ENCODE peak calls at places on chromosomes 7 and 10, in seven cellular contexts. One of them, this sample, is unnamed.

GRCh38 chr10:49055231-49055850 is 60.0 kb downstream of the VSTM4 start:
- DNase-seq in esophagus squamous epithelium: no peak
- DNase-seq in fibroblast of the aortic adventitia: peak; percentile 22
- DNase-seq in GM06990: no peak
- DNase-seq in NB4: no peak
- DNase-seq in suprapubic skin: no peak
- DNase-seq in brain microvascular endothelial cell: no peak
- DNase-seq in this sample: no peak

GRCh38 chr7:121500659-121501058 is 104.6 kb upstream of the FAM3C start:
- DNase-seq in esophagus squamous epithelium: no peak
- DNase-seq in fibroblast of the aortic adventitia: no peak
- DNase-seq in GM06990: no peak
- DNase-seq in NB4: no peak
- DNase-seq in suprapubic skin: no peak
- DNase-seq in brain microvascular endothelial cell: no peak
- DNase-seq in this sample: no peak

GRCh38 chr7:99579956-99580777 is 17.9 kb upstream of the TMEM225B start:
- DNase-seq in esophagus squamous epithelium: no peak
- DNase-seq in fibroblast of the aortic adventitia: peak; percentile 39
- DNase-seq in GM06990: peak; percentile 29
- DNase-seq in NB4: peak; percentile 43
- DNase-seq in suprapubic skin: no peak
- DNase-seq in brain microvascular endothelial cell: no peak
- DNase-seq in this sample: no peak

GRCh38 chr7:924541-925231 is 29.8 kb downstream of the ADAP1 start:
- DNase-seq in esophagus squamous epithelium: no peak
- DNase-seq in fibroblast of the aortic adventitia: no peak
- DNase-seq in GM06990: peak; percentile 86
- DNase-seq in NB4: peak; percentile 76
- DNase-seq in suprapubic skin: peak; percentile 57
- DNase-seq in brain microvascular endothelial cell: peak; percentile 43
- DNase-seq in this sample: no peak

GRCh38 chr10:131444862-131445461 is 133.4 kb upstream of the TCERG1L start:
- DNase-seq in esophagus squamous epithelium: no peak
- DNase-seq in fibroblast of the aortic adventitia: no peak
- DNase-seq in GM06990: no peak
- DNase-seq in NB4: no peak
- DNase-seq in suprapubic skin: no peak
- DNase-seq in brain microvascular endothelial cell: no peak
- DNase-seq in this sample: no peak

GRCh38 chr7:66698652-66699205 is 41.8 kb upstream of the RABGEF1 start:
- DNase-seq in esophagus squamous epithelium: no peak
- DNase-seq in fibroblast of the aortic adventitia: no peak
- DNase-seq in GM06990: no peak
- DNase-seq in NB4: no peak
- DNase-seq in suprapubic skin: no peak
- DNase-seq in brain microvascular endothelial cell: no peak
- DNase-seq in this sample: no peak

GRCh38 chr7:71236488-71237179 is 104.7 kb downstream of the GALNT17 start:
- DNase-seq in esophagus squamous epithelium: no peak
- DNase-seq in fibroblast of the aortic adventitia: no peak
- DNase-seq in GM06990: no peak
- DNase-seq in NB4: no peak
- DNase-seq in suprapubic skin: no peak
- DNase-seq in brain microvascular endothelial cell: no peak
- DNase-seq in this sample: no peak

GRCh38 chr7:117645456-117646181 is 165.8 kb downstream of the CFTR start:
- DNase-seq in esophagus squamous epithelium: no peak
- DNase-seq in fibroblast of the aortic adventitia: peak; percentile 84
- DNase-seq in GM06990: no peak
- DNase-seq in NB4: peak; percentile 60
- DNase-seq in suprapubic skin: no peak
- DNase-seq in brain microvascular endothelial cell: peak; percentile 45
- DNase-seq in this sample: peak; percentile 23

GRCh38 chr10:45461034-45461433 is 87.0 kb downstream of the ALOX5 start:
- DNase-seq in esophagus squamous epithelium: no peak
- DNase-seq in fibroblast of the aortic adventitia: no peak
- DNase-seq in GM06990: peak; percentile 78
- DNase-seq in NB4: peak; percentile 63
- DNase-seq in suprapubic skin: no peak
- DNase-seq in brain microvascular endothelial cell: no peak
- DNase-seq in this sample: no peak

GRCh38 chr10:34813626-34814227 is 1.4 kb downstream of the PARD3 start:
- DNase-seq in esophagus squamous epithelium: no peak
- DNase-seq in fibroblast of the aortic adventitia: peak; percentile 83
- DNase-seq in GM06990: no peak
- DNase-seq in NB4: no peak
- DNase-seq in suprapubic skin: no peak
- DNase-seq in brain microvascular endothelial cell: peak; percentile 45
- DNase-seq in this sample: no peak

GRCh38 chr7:157615101-157615817 is 278.5 kb downstream of the DNAJB6 start:
- DNase-seq in esophagus squamous epithelium: no peak
- DNase-seq in fibroblast of the aortic adventitia: no peak
- DNase-seq in GM06990: no peak
- DNase-seq in NB4: peak; percentile 96
- DNase-seq in suprapubic skin: no peak
- DNase-seq in brain microvascular endothelial cell: no peak
- DNase-seq in this sample: no peak

GRCh38 chr7:149150981-149151380 is 3.7 kb downstream of the ZNF398 start:
- DNase-seq in esophagus squamous epithelium: no peak
- DNase-seq in fibroblast of the aortic adventitia: no peak
- DNase-seq in GM06990: no peak
- DNase-seq in NB4: no peak
- DNase-seq in suprapubic skin: no peak
- DNase-seq in brain microvascular endothelial cell: no peak
- DNase-seq in this sample: no peak

GRCh38 chr7:75823198-75823910 is 9.7 kb upstream of the CCL24 start:
- DNase-seq in esophagus squamous epithelium: no peak
- DNase-seq in fibroblast of the aortic adventitia: no peak
- DNase-seq in GM06990: no peak
- DNase-seq in NB4: no peak
- DNase-seq in suprapubic skin: no peak
- DNase-seq in brain microvascular endothelial cell: no peak
- DNase-seq in this sample: no peak

GRCh38 chr7:139582671-139583155 is 59.2 kb downstream of the CLEC2L start:
- DNase-seq in esophagus squamous epithelium: no peak
- DNase-seq in fibroblast of the aortic adventitia: no peak
- DNase-seq in GM06990: no peak
- DNase-seq in NB4: no peak
- DNase-seq in suprapubic skin: no peak
- DNase-seq in brain microvascular endothelial cell: no peak
- DNase-seq in this sample: no peak

GRCh38 chr10:6581750-6582697 is 1.9 kb upstream of the PRKCQ start:
- DNase-seq in esophagus squamous epithelium: no peak
- DNase-seq in fibroblast of the aortic adventitia: no peak
- DNase-seq in GM06990: no peak
- DNase-seq in NB4: no peak
- DNase-seq in suprapubic skin: no peak
- DNase-seq in brain microvascular endothelial cell: no peak
- DNase-seq in this sample: no peak

GRCh38 chr7:45978010-45978681 is 57.1 kb upstream of the IGFBP3 start:
- DNase-seq in esophagus squamous epithelium: no peak
- DNase-seq in fibroblast of the aortic adventitia: peak; percentile 96
- DNase-seq in GM06990: no peak
- DNase-seq in NB4: peak; percentile 43
- DNase-seq in suprapubic skin: no peak
- DNase-seq in brain microvascular endothelial cell: peak; percentile 98
- DNase-seq in this sample: peak; percentile 99

GRCh38 chr10:78781251-78781913 is 287.4 kb upstream of the ZMIZ1 start:
- DNase-seq in esophagus squamous epithelium: no peak
- DNase-seq in fibroblast of the aortic adventitia: no peak
- DNase-seq in GM06990: no peak
- DNase-seq in NB4: no peak
- DNase-seq in suprapubic skin: no peak
- DNase-seq in brain microvascular endothelial cell: no peak
- DNase-seq in this sample: no peak

GRCh38 chr10:75422913-75423312 is 8.5 kb upstream of the LRMDA start:
- DNase-seq in esophagus squamous epithelium: no peak
- DNase-seq in fibroblast of the aortic adventitia: no peak
- DNase-seq in GM06990: no peak
- DNase-seq in NB4: no peak
- DNase-seq in suprapubic skin: no peak
- DNase-seq in brain microvascular endothelial cell: no peak
- DNase-seq in this sample: no peak

GRCh38 chr10:16105082-16105481 is 244.8 kb upstream of the MINDY3 start:
- DNase-seq in esophagus squamous epithelium: no peak
- DNase-seq in fibroblast of the aortic adventitia: no peak
- DNase-seq in GM06990: no peak
- DNase-seq in NB4: no peak
- DNase-seq in suprapubic skin: no peak
- DNase-seq in brain microvascular endothelial cell: no peak
- DNase-seq in this sample: no peak

GRCh38 chr10:59433720-59434428 is 71.5 kb upstream of the FAM13C start:
- DNase-seq in esophagus squamous epithelium: no peak
- DNase-seq in fibroblast of the aortic adventitia: peak; percentile 23
- DNase-seq in GM06990: no peak
- DNase-seq in NB4: no peak
- DNase-seq in suprapubic skin: no peak
- DNase-seq in brain microvascular endothelial cell: peak; percentile 11
- DNase-seq in this sample: no peak

GRCh38 chr7:12715372-12716133 is 28.1 kb downstream of the ARL4A start:
- DNase-seq in esophagus squamous epithelium: peak; percentile 11
- DNase-seq in fibroblast of the aortic adventitia: peak; percentile 97
- DNase-seq in GM06990: no peak
- DNase-seq in NB4: peak; percentile 99
- DNase-seq in suprapubic skin: peak; percentile 88
- DNase-seq in brain microvascular endothelial cell: peak; percentile 96
- DNase-seq in this sample: peak; percentile 29

GRCh38 chr10:35236739-35237138 is 99.6 kb upstream of the CCNY start:
- DNase-seq in esophagus squamous epithelium: no peak
- DNase-seq in fibroblast of the aortic adventitia: peak; percentile 46
- DNase-seq in GM06990: no peak
- DNase-seq in NB4: no peak
- DNase-seq in suprapubic skin: no peak
- DNase-seq in brain microvascular endothelial cell: peak; percentile 25
- DNase-seq in this sample: no peak

GRCh38 chr7:2529161-2530075 is 9.8 kb downstream of the LFNG start:
- DNase-seq in esophagus squamous epithelium: peak; percentile 67
- DNase-seq in fibroblast of the aortic adventitia: peak; percentile 45
- DNase-seq in GM06990: peak; percentile 59
- DNase-seq in NB4: peak; percentile 96
- DNase-seq in suprapubic skin: no peak
- DNase-seq in brain microvascular endothelial cell: no peak
- DNase-seq in this sample: no peak

GRCh38 chr10:20768849-20769248 is 128.3 kb downstream of the NEBL start:
- DNase-seq in esophagus squamous epithelium: no peak
- DNase-seq in fibroblast of the aortic adventitia: peak; percentile 11
- DNase-seq in GM06990: no peak
- DNase-seq in NB4: peak; percentile 1
- DNase-seq in suprapubic skin: no peak
- DNase-seq in brain microvascular endothelial cell: no peak
- DNase-seq in this sample: no peak

GRCh38 chr10:127578628-127579305 is 29.7 kb downstream of the NPS start:
- DNase-seq in esophagus squamous epithelium: no peak
- DNase-seq in fibroblast of the aortic adventitia: no peak
- DNase-seq in GM06990: no peak
- DNase-seq in NB4: no peak
- DNase-seq in suprapubic skin: no peak
- DNase-seq in brain microvascular endothelial cell: no peak
- DNase-seq in this sample: no peak

GRCh38 chr7:137895301-137896201 is 48.8 kb upstream of the DGKI start:
- DNase-seq in esophagus squamous epithelium: no peak
- DNase-seq in fibroblast of the aortic adventitia: no peak
- DNase-seq in GM06990: peak; percentile 61
- DNase-seq in NB4: no peak
- DNase-seq in suprapubic skin: no peak
- DNase-seq in brain microvascular endothelial cell: no peak
- DNase-seq in this sample: no peak

GRCh38 chr10:132726951-132727350 is 59.0 kb downstream of the NKX6-2 start:
- DNase-seq in esophagus squamous epithelium: no peak
- DNase-seq in fibroblast of the aortic adventitia: no peak
- DNase-seq in GM06990: no peak
- DNase-seq in NB4: no peak
- DNase-seq in suprapubic skin: no peak
- DNase-seq in brain microvascular endothelial cell: no peak
- DNase-seq in this sample: no peak

GRCh38 chr7:103106336-103107070 is 31.6 kb downstream of the ARMC10 start:
- DNase-seq in esophagus squamous epithelium: no peak
- DNase-seq in fibroblast of the aortic adventitia: no peak
- DNase-seq in GM06990: no peak
- DNase-seq in NB4: no peak
- DNase-seq in suprapubic skin: no peak
- DNase-seq in brain microvascular endothelial cell: no peak
- DNase-seq in this sample: no peak

GRCh38 chr10:81297292-81297691 is 577.7 kb upstream of the NRG3 start:
- DNase-seq in esophagus squamous epithelium: no peak
- DNase-seq in fibroblast of the aortic adventitia: no peak
- DNase-seq in GM06990: no peak
- DNase-seq in NB4: no peak
- DNase-seq in suprapubic skin: no peak
- DNase-seq in brain microvascular endothelial cell: no peak
- DNase-seq in this sample: no peak

GRCh38 chr7:14850039-14850438 is 52.5 kb downstream of the DGKB start:
- DNase-seq in esophagus squamous epithelium: no peak
- DNase-seq in fibroblast of the aortic adventitia: no peak
- DNase-seq in GM06990: no peak
- DNase-seq in NB4: peak; percentile 27
- DNase-seq in suprapubic skin: no peak
- DNase-seq in brain microvascular endothelial cell: no peak
- DNase-seq in this sample: no peak

GRCh38 chr7:50226669-50227068 is 77.8 kb upstream of the IKZF1 start:
- DNase-seq in esophagus squamous epithelium: no peak
- DNase-seq in fibroblast of the aortic adventitia: no peak
- DNase-seq in GM06990: no peak
- DNase-seq in NB4: no peak
- DNase-seq in suprapubic skin: no peak
- DNase-seq in brain microvascular endothelial cell: no peak
- DNase-seq in this sample: no peak
- H3K4me3 ChIP-seq in esophagus squamous epithelium: no peak overlapping the region
- H3K4me3 ChIP-seq in fibroblast of the aortic adventitia: no peak overlapping the region
- H3K4me3 ChIP-seq in GM06990: no peak overlapping the region
- H3K4me3 ChIP-seq in NB4: no peak overlapping the region
- H3K4me3 ChIP-seq in suprapubic skin: no peak overlapping the region
- H3K4me3 ChIP-seq in brain microvascular endothelial cell: no peak overlapping the region
- H3K4me3 ChIP-seq in this sample: no peak overlapping the region

GRCh38 chr10:60916025-60916424 is 28.0 kb downstream of the RHOBTB1 start:
- DNase-seq in esophagus squamous epithelium: no peak
- DNase-seq in fibroblast of the aortic adventitia: no peak
- DNase-seq in GM06990: no peak
- DNase-seq in NB4: no peak
- DNase-seq in suprapubic skin: no peak
- DNase-seq in brain microvascular endothelial cell: no peak
- DNase-seq in this sample: no peak
- TF ChIP-seq CTCF in esophagus squamous epithelium: no peak
- TF ChIP-seq CTCF in fibroblast of the aortic adventitia: peak; percentile 17
- TF ChIP-seq CTCF in GM06990: no peak
- TF ChIP-seq CTCF in NB4: no peak
- TF ChIP-seq CTCF in suprapubic skin: no peak
- TF ChIP-seq CTCF in brain microvascular endothelial cell: peak; percentile 44
- TF ChIP-seq CTCF in this sample: no peak

GRCh38 chr10:95333997-95334792 is 43.4 kb upstream of the PDLIM1 start:
- DNase-seq in esophagus squamous epithelium: peak; percentile 19
- DNase-seq in fibroblast of the aortic adventitia: peak; percentile 86
- DNase-seq in GM06990: no peak
- DNase-seq in NB4: no peak
- DNase-seq in suprapubic skin: peak; percentile 76
- DNase-seq in brain microvascular endothelial cell: peak; percentile 95
- DNase-seq in this sample: peak; percentile 40
- H3K4me3 ChIP-seq in esophagus squamous epithelium: no peak overlapping the region
- H3K4me3 ChIP-seq in fibroblast of the aortic adventitia: no peak overlapping the region
- H3K4me3 ChIP-seq in GM06990: no peak overlapping the region
- H3K4me3 ChIP-seq in NB4: no peak overlapping the region
- H3K4me3 ChIP-seq in suprapubic skin: no peak overlapping the region
- H3K4me3 ChIP-seq in brain microvascular endothelial cell: no peak overlapping the region
- H3K4me3 ChIP-seq in this sample: no peak overlapping the region

GRCh38 chr10:36254191-36254590 is 612.1 kb upstream of the FZD8 start:
- DNase-seq in esophagus squamous epithelium: no peak
- DNase-seq in fibroblast of the aortic adventitia: peak; percentile 58
- DNase-seq in GM06990: no peak
- DNase-seq in NB4: no peak
- DNase-seq in suprapubic skin: no peak
- DNase-seq in brain microvascular endothelial cell: no peak
- DNase-seq in this sample: no peak
- TF ChIP-seq CTCF in esophagus squamous epithelium: no peak
- TF ChIP-seq CTCF in fibroblast of the aortic adventitia: no peak
- TF ChIP-seq CTCF in GM06990: no peak
- TF ChIP-seq CTCF in NB4: no peak
- TF ChIP-seq CTCF in suprapubic skin: no peak
- TF ChIP-seq CTCF in brain microvascular endothelial cell: no peak
- TF ChIP-seq CTCF in this sample: no peak